ENCODE peak calls at places on chromosome 1, in six cellular contexts. Z is RPMI8226, H is LNCaP clone FGC, Q is foreskin fibroblast, S is occipital lobe, U is NCI-H774. N is an unnamed sample.

GRCh38 chr1:214583824-214584554 is 19.0 kb upstream of the CENPF start:
- DNase-seq in Z (no peak), H (no peak), Q (no peak), S (no peak), U (no peak), N (no peak)

GRCh38 chr1:74766579-74766978 is 33.6 kb downstream of the TYW3 start:
- DNase-seq in Z (no peak), H (no peak), Q (peak), S (no peak), U (no peak), N (no peak)

GRCh38 chr1:230747886-230748800 is 955 bp downstream of the CAPN9 start:
- DNase-seq in Z (no peak), H (no peak), Q (no peak), S (no peak), U (no peak), N (no peak)

GRCh38 chr1:62720946-62721554 is 32.9 kb upstream of the DOCK7 start:
- DNase-seq in Z (no peak), H (no peak), Q (no peak), S (no peak), U (peak), N (no peak)

GRCh38 chr1:217540321-217540720 is 90.6 kb downstream of the GPATCH2 start:
- DNase-seq in Z (no peak), H (no peak), Q (no peak), S (no peak), U (no peak), N (no peak)

GRCh38 chr1:182739545-182739944 is 50.0 kb upstream of the NPL start:
- DNase-seq in Z (no peak), H (no peak), Q (no peak), S (no peak), U (no peak), N (no peak)

GRCh38 chr1:10935241-10935640 is 77.2 kb upstream of the TARDBP start:
- DNase-seq in Z (no peak), H (no peak), Q (no peak), S (no peak), U (no peak), N (no peak)

GRCh38 chr1:8165595-8166360 is 139.7 kb upstream of the ERRFI1 start:
- DNase-seq in Z (no peak), H (no peak), Q (no peak), S (no peak), U (no peak), N (no peak)

GRCh38 chr1:12029720-12030339 is 10.5 kb downstream of the MIIP start:
- DNase-seq in Z (no peak), H (no peak), Q (no peak), S (no peak), U (no peak), N (no peak)

GRCh38 chr1:62746086-62746808 is 37.7 kb upstream of the ATG4C start:
- DNase-seq in Z (peak), H (peak), Q (peak), S (no peak), U (peak), N (peak)

GRCh38 chr1:180262628-180263488 is 32.8 kb downstream of the LHX4 start:
- DNase-seq in Z (no peak), H (no peak), Q (no peak), S (no peak), U (no peak), N (peak)

GRCh38 chr1:19863804-19864203 is 18.4 kb upstream of the OTUD3 start:
- DNase-seq in Z (no peak), H (no peak), Q (peak), S (no peak), U (no peak), N (no peak)

GRCh38 chr1:22208265-22208972 is 65.5 kb upstream of the WNT4 start:
- DNase-seq in Z (peak), H (no peak), Q (no peak), S (no peak), U (no peak), N (no peak)

GRCh38 chr1:83741751-83742150 is 257.2 kb downstream of the TTLL7 start:
- DNase-seq in Z (no peak), H (no peak), Q (no peak), S (no peak), U (no peak), N (no peak)

N was measured in COR-L47.